ENCODE peak calls at places on chromosomes 6 and 20, in seven cellular contexts. One of them, this sample, is unnamed.

GRCh38 chr20:6740096-6740495 is 27.4 kb upstream of the BMP2 start:
- DNase-seq in H1: no peak
- DNase-seq in lower leg skin: no peak
- DNase-seq in left ventricle myocardium inferior: no peak
- DNase-seq in fibroblast of villous mesenchyme: no peak
- DNase-seq in cardiac muscle cell: no peak
- DNase-seq in testis: no peak
- DNase-seq in this sample: no peak

GRCh38 chr6:147033267-147033666 is 170.9 kb upstream of the STXBP5 start:
- DNase-seq in H1: no peak
- DNase-seq in lower leg skin: no peak
- DNase-seq in left ventricle myocardium inferior: no peak
- DNase-seq in fibroblast of villous mesenchyme: peak
- DNase-seq in cardiac muscle cell: no peak
- DNase-seq in testis: no peak
- DNase-seq in this sample: no peak

GRCh38 chr6:151205971-151206600 is 33.7 kb upstream of the AKAP12 start:
- DNase-seq in H1: no peak
- DNase-seq in lower leg skin: no peak
- DNase-seq in left ventricle myocardium inferior: no peak
- DNase-seq in fibroblast of villous mesenchyme: peak
- DNase-seq in cardiac muscle cell: peak
- DNase-seq in testis: no peak
- DNase-seq in this sample: peak

GRCh38 chr6:141744194-141744925 is 388.4 kb upstream of the GJE1 start:
- DNase-seq in H1: no peak
- DNase-seq in lower leg skin: no peak
- DNase-seq in left ventricle myocardium inferior: no peak
- DNase-seq in fibroblast of villous mesenchyme: peak
- DNase-seq in cardiac muscle cell: no peak
- DNase-seq in testis: no peak
- DNase-seq in this sample: no peak

GRCh38 chr6:78810698-78811097 is 56.7 kb upstream of the IRAK1BP1 start:
- DNase-seq in H1: no peak
- DNase-seq in lower leg skin: no peak
- DNase-seq in left ventricle myocardium inferior: no peak
- DNase-seq in fibroblast of villous mesenchyme: no peak
- DNase-seq in cardiac muscle cell: peak
- DNase-seq in testis: no peak
- DNase-seq in this sample: peak

GRCh38 chr6:148144917-148145521 is 197.6 kb upstream of the SASH1 start:
- DNase-seq in H1: peak
- DNase-seq in lower leg skin: peak
- DNase-seq in left ventricle myocardium inferior: peak
- DNase-seq in fibroblast of villous mesenchyme: peak
- DNase-seq in cardiac muscle cell: peak
- DNase-seq in testis: peak
- DNase-seq in this sample: peak

GRCh38 chr6:170022291-170022722 is 268.6 kb downstream of the DLL1 start:
- DNase-seq in H1: no peak
- DNase-seq in lower leg skin: peak
- DNase-seq in left ventricle myocardium inferior: no peak
- DNase-seq in fibroblast of villous mesenchyme: no peak
- DNase-seq in cardiac muscle cell: no peak
- DNase-seq in testis: no peak
- DNase-seq in this sample: no peak

GRCh38 chr6:137717074-137718073 is 149.7 kb upstream of the TNFAIP3 start:
- DNase-seq in H1: no peak
- DNase-seq in lower leg skin: no peak
- DNase-seq in left ventricle myocardium inferior: no peak
- DNase-seq in fibroblast of villous mesenchyme: no peak
- DNase-seq in cardiac muscle cell: no peak
- DNase-seq in testis: no peak
- DNase-seq in this sample: no peak

GRCh38 chr6:90121982-90122381 is 174.7 kb downstream of the BACH2 start:
- DNase-seq in H1: no peak
- DNase-seq in lower leg skin: no peak
- DNase-seq in left ventricle myocardium inferior: no peak
- DNase-seq in fibroblast of villous mesenchyme: no peak
- DNase-seq in cardiac muscle cell: no peak
- DNase-seq in testis: no peak
- DNase-seq in this sample: peak

DNA sequence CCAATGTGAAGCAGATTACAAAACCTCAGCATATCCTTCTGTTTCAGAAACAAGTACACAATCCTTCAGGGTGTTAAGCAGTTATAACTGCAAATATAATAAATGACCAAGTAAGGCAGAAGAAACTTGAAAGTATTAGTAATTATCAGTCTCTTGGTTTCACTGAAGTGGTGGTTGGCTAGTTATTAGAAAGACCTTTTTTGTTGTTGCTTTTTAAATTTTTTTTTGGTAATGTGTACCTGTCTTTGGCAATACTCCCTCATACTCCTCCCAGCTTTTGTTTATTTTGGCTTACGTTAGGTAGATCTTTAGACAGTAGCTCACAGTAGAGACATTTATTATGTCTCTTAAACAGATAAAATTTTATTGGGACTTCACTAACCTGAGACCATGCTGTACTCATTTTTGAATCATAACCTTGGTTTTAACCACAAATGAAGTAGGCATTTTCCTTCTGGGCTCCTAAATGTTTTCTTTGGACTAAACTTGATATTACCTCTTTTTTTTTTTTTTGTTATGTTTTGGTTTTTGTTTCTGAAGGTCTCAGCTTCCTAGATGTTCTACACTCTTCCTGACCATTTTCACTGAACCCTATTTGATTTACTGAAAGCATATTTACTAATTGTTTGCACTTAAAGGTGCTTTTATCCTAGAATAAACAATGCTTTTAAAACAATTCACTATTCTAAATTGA is 6.4 kb downstream of the CD2AP start:
- DNase-seq in H1: no peak
- DNase-seq in lower leg skin: no peak
- DNase-seq in left ventricle myocardium inferior: no peak
- DNase-seq in fibroblast of villous mesenchyme: peak
- DNase-seq in cardiac muscle cell: no peak
- DNase-seq in testis: no peak
- DNase-seq in this sample: no peak
- H3K4me3 ChIP-seq in H1: no peak
- H3K4me3 ChIP-seq in lower leg skin: no peak
- H3K4me3 ChIP-seq in left ventricle myocardium inferior: no peak
- H3K4me3 ChIP-seq in fibroblast of villous mesenchyme: no peak
- H3K4me3 ChIP-seq in cardiac muscle cell: no peak
- H3K4me3 ChIP-seq in testis: no peak
- H3K4me3 ChIP-seq in this sample: no peak

DNA sequence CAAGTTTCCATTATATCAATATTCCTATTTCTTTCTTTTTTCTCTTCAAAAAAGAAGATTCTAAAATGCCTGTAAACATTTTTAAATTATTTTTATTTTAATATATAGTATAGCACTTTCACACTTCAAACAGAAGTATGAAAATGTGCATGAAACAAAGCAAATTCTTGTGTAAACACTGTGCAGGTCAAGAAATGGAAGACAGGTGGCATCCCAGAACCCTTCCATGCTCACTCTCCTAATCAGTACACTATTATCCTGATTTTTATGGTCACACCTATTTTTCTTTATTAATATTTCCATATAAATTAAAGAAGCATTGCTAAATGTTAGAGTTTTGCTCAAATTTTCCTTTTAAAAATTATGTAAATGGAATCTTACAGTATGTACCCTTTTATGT is 561.6 kb upstream of the RNF217 start:
- DNase-seq in H1: no peak
- DNase-seq in lower leg skin: no peak
- DNase-seq in left ventricle myocardium inferior: no peak
- DNase-seq in fibroblast of villous mesenchyme: no peak
- DNase-seq in cardiac muscle cell: no peak
- DNase-seq in testis: no peak
- DNase-seq in this sample: no peak
- TF ChIP-seq CTCF in H1: peak
- TF ChIP-seq CTCF in lower leg skin: no peak
- TF ChIP-seq CTCF in left ventricle myocardium inferior: no peak
- TF ChIP-seq CTCF in fibroblast of villous mesenchyme: no peak
- TF ChIP-seq CTCF in cardiac muscle cell: no peak
- TF ChIP-seq CTCF in testis: no peak
- TF ChIP-seq CTCF in this sample: no peak

DNA sequence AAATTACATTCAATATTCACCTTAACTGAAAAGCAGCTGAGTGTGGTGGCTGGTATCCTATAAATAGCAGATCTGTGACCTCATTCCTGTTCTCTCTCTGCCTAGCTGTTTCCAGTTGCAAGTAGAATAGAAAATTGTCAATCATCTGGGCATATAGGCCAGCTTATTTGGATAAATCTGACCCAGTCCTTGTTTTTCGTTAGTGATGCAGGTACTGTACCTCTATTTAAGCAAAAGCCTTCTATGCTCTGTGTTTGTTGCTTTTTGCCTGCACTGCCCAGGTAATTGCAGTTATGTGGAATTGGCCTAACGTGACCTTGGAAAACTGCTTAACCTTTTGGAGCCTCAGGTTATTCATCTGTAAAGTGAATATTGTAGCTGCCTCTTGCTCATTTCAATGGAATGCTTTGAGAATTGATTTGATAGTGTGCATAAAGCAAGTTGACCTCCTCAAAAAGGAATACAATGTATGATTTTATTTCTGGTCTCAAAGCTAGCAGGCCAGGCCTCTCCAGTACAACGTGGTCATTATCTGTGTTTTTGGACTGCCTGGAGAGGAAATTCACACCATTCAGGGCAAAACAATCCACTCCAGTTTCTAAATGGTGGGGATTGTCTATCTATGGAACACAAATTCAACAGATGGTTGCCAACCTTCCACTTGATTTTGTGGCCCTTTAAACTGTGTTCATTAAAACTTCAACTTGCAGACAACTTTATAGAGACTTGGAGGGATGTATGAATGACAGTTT is 508.7 kb upstream of the CITED2 start:
- DNase-seq in H1: no peak
- DNase-seq in lower leg skin: no peak
- DNase-seq in left ventricle myocardium inferior: no peak
- DNase-seq in fibroblast of villous mesenchyme: peak
- DNase-seq in cardiac muscle cell: peak
- DNase-seq in testis: no peak
- DNase-seq in this sample: peak
- H3K4me3 ChIP-seq in H1: no peak
- H3K4me3 ChIP-seq in lower leg skin: no peak
- H3K4me3 ChIP-seq in left ventricle myocardium inferior: no peak
- H3K4me3 ChIP-seq in fibroblast of villous mesenchyme: no peak
- H3K4me3 ChIP-seq in cardiac muscle cell: no peak
- H3K4me3 ChIP-seq in testis: no peak
- H3K4me3 ChIP-seq in this sample: no peak

GRCh38 chr6:116278478-116278822 is 1.3 kb downstream of the TSPYL1 start:
- DNase-seq in H1: no peak
- DNase-seq in lower leg skin: no peak
- DNase-seq in left ventricle myocardium inferior: no peak
- DNase-seq in fibroblast of villous mesenchyme: no peak
- DNase-seq in cardiac muscle cell: no peak
- DNase-seq in testis: no peak
- DNase-seq in this sample: no peak

GRCh38 chr6:116280960-116281316 is 1.2 kb upstream of the TSPYL1 start:
- DNase-seq in H1: no peak
- DNase-seq in lower leg skin: no peak
- DNase-seq in left ventricle myocardium inferior: no peak
- DNase-seq in fibroblast of villous mesenchyme: no peak
- DNase-seq in cardiac muscle cell: no peak
- DNase-seq in testis: no peak
- DNase-seq in this sample: no peak

GRCh38 chr6:116278853-116279231 is 888 bp downstream of the TSPYL1 start:
- DNase-seq in H1: no peak
- DNase-seq in lower leg skin: peak
- DNase-seq in left ventricle myocardium inferior: peak
- DNase-seq in fibroblast of villous mesenchyme: no peak
- DNase-seq in cardiac muscle cell: peak
- DNase-seq in testis: peak
- DNase-seq in this sample: peak

GRCh38 chr6:116280161-116280959 is 630 bp upstream of the TSPYL1 start:
- DNase-seq in H1: no peak
- DNase-seq in lower leg skin: no peak
- DNase-seq in left ventricle myocardium inferior: no peak
- DNase-seq in fibroblast of villous mesenchyme: peak
- DNase-seq in cardiac muscle cell: peak
- DNase-seq in testis: no peak
- DNase-seq in this sample: peak

DNA sequence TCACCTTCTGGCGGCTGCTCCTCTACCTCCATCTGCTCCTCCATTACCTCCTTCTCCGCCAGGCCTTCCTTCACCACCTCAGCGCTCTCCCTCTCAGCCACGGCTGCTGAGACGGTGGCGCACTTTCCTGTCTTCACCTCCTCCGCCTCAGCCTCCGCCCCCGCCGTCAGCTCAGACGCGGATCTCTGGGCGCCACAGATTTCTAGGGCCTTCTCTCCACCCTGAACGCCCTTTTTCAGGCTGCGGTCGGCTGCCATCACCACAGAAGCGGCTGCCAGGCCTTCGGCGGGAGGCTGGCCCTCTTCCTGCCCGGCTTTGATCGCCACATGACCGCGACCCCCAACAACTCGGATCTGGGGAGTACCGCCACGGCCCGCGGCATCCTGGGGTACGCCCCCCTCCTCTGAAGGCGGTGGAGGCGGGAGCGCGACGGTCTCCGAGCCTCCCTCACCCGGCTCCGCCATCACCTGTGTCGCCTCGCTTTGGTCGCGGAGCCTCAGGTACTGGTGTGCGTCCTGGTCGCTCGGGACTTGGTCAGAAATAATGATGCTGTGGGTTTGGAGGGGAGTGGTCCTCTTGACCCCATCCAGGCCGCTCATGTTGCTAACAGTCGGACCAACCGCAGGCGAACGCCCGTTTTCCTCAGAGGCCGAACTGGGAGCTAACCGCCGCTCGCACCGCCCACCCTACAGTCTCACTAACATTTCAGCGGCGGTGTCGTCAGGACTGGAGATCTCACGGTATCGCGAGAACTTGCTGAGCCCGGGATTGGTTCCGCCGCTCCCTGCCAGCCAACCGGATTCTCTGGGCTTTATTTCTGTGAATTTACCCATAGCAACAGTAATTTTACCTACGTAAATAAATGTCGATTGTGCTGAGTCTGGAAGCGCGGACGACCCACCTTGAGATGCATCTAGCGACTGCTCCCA is at the start of gene TSPYL1:
- DNase-seq in H1: peak
- DNase-seq in lower leg skin: peak
- DNase-seq in left ventricle myocardium inferior: peak
- DNase-seq in fibroblast of villous mesenchyme: peak
- DNase-seq in cardiac muscle cell: peak
- DNase-seq in testis: peak
- DNase-seq in this sample: peak
- TF ChIP-seq CTCF in H1: no peak
- TF ChIP-seq CTCF in lower leg skin: no peak
- TF ChIP-seq CTCF in left ventricle myocardium inferior: no peak
- TF ChIP-seq CTCF in fibroblast of villous mesenchyme: no peak
- TF ChIP-seq CTCF in cardiac muscle cell: peak
- TF ChIP-seq CTCF in testis: no peak
- TF ChIP-seq CTCF in this sample: no peak

GRCh38 chr6:119028106-119028505 is 50.4 kb downstream of the FAM184A start:
- DNase-seq in H1: no peak
- DNase-seq in lower leg skin: no peak
- DNase-seq in left ventricle myocardium inferior: no peak
- DNase-seq in fibroblast of villous mesenchyme: no peak
- DNase-seq in cardiac muscle cell: no peak
- DNase-seq in testis: no peak
- DNase-seq in this sample: no peak
- H3K4me3 ChIP-seq in H1: no peak
- H3K4me3 ChIP-seq in lower leg skin: no peak
- H3K4me3 ChIP-seq in left ventricle myocardium inferior: no peak
- H3K4me3 ChIP-seq in fibroblast of villous mesenchyme: no peak
- H3K4me3 ChIP-seq in cardiac muscle cell: no peak
- H3K4me3 ChIP-seq in testis: no peak
- H3K4me3 ChIP-seq in this sample: no peak

This sample was measured in cardiac fibroblast.